ENCODE peak calls at places on chromosomes 16 and 17, in four cellular contexts. A is GM12878, C is HepG2, R is K562. J is an unnamed sample.
A peak's percentile ranks its signal among the peaks of the same experiment; 100 is the strongest.

GRCh38 chr16:56741399-56741798 is 11.5 kb downstream of the NUP93 start:
- DNase-seq in A (no peak), C (no peak), R (no peak), J (no peak)

GRCh38 chr17:49260011-49260921 is 29.7 kb upstream of the PHOSPHO1 start:
- DNase-seq in C (peak; percentile 35), R (peak; percentile 39), A (no peak), J (peak; percentile 67)

GRCh38 chr17:77725851-77726250 is 232.7 kb upstream of the TNRC6C start:
- DNase-seq in R (no peak), C (no peak), A (no peak), J (no peak)

GRCh38 chr17:2239882-2240430 is 63.6 kb downstream of the SMG6 start:
- DNase-seq in A (peak; percentile 85), C (no peak), R (peak; percentile 20), J (no peak)

GRCh38 chr16:86653289-86654006 is 75.1 kb downstream of the FOXL1 start:
- DNase-seq in R (no peak), C (no peak), A (no peak), J (no peak)

GRCh38 chr17:65786479-65786878 is 225.0 kb upstream of the AXIN2 start:
- DNase-seq in C (peak; percentile 30), R (no peak), A (no peak), J (no peak)

GRCh38 chr17:2107506-2107905 is 52.6 kb downstream of the HIC1 start:
- DNase-seq in C (no peak), R (no peak), A (no peak), J (no peak)

GRCh38 chr16:27313422-27314160 is at the start of gene IL4R:
- DNase-seq in R (peak; percentile 67), C (peak; percentile 94), A (no peak), J (peak; percentile 42)

GRCh38 chr16:81170824-81171223 is 67.7 kb upstream of the BCO1 start:
- DNase-seq in C (no peak), A (no peak), R (peak; percentile 13), J (no peak)

GRCh38 chr16:2326191-2326590 is 14.3 kb downstream of the ABCA3 start:
- DNase-seq in A (no peak), R (no peak), C (no peak), J (no peak)

GRCh38 chr16:2447920-2448583 is 11.9 kb upstream of the TEDC2 start:
- DNase-seq in C (no peak), A (no peak), R (no peak), J (no peak)

GRCh38 chr17:69448431-69449102 is 34.1 kb downstream of the MAP2K6 start:
- DNase-seq in C (no peak), R (no peak), A (no peak), J (no peak)

GRCh38 chr16:57565461-57565860 is 23.0 kb downstream of the ADGRG5 start:
- DNase-seq in A (no peak), R (no peak), C (no peak), J (no peak)

GRCh38 chr17:64216385-64217248 is 46.4 kb downstream of the TEX2 start:
- DNase-seq in A (peak; percentile 26), R (peak; percentile 74), C (peak; percentile 94), J (no peak)

GRCh38 chr17:60535382-60536279 is 9.6 kb upstream of the APPBP2 start:
- DNase-seq in R (no peak), A (no peak), C (no peak), J (no peak)

GRCh38 chr16:30018731-30019158 is 4.3 kb upstream of the C16orf92 start:
- DNase-seq in A (no peak), C (no peak), R (no peak), J (no peak)

GRCh38 chr16:4664538-4665418 is 28.6 kb upstream of the NUDT16L1 start:
- DNase-seq in C (peak; percentile 75), R (no peak), A (no peak), J (no peak)

GRCh38 chr16:87436225-87437172 is 44.4 kb downstream of the MAP1LC3B start:
- DNase-seq in R (no peak), C (no peak), A (no peak), J (no peak)

GRCh38 chr17:57442914-57443571 is 186.7 kb downstream of the MSI2 start:
- DNase-seq in R (no peak), A (no peak), C (no peak), J (no peak)

GRCh38 chr16:81319221-81319912 is 4.6 kb downstream of the GAN start:
- DNase-seq in C (no peak), R (peak; percentile 73), A (no peak), J (no peak)

GRCh38 chr16:81415757-81416156 is 28.9 kb upstream of the CMIP start:
- DNase-seq in A (no peak), R (no peak), C (no peak), J (no peak)

GRCh38 chr16:53754938-53755910 is 51.3 kb downstream of the FTO start:
- DNase-seq in C (no peak), A (no peak), R (peak; percentile 58), J (no peak)

GRCh38 chr17:31596382-31597323 is 205.2 kb downstream of the RAB11FIP4 start:
- DNase-seq in C (peak; percentile 44), A (peak; percentile 70), R (no peak), J (no peak)

GRCh38 chr17:76091526-76092285 is 11.9 kb downstream of the EXOC7 start:
- DNase-seq in R (no peak), A (no peak), C (no peak), J (no peak)

GRCh38 chr17:21551081-21551881 is 141.0 kb upstream of the KCNJ18 start:
- DNase-seq in R (peak; percentile 67), A (no peak), C (peak; percentile 62), J (peak; percentile 91)

GRCh38 chr16:87583453-87584131 is 18.7 kb upstream of the JPH3 start:
- DNase-seq in C (no peak), R (no peak), A (no peak), J (no peak)

GRCh38 chr16:86789621-86790051 is 211.3 kb downstream of the FOXL1 start:
- DNase-seq in C (no peak), R (no peak), A (no peak), J (no peak)

GRCh38 chr17:78144146-78144719 is 2.0 kb upstream of the C17orf99 start:
- DNase-seq in R (peak; percentile 92), A (no peak), C (no peak), J (no peak)

GRCh38 chr17:79997004-79997673 is 38.5 kb downstream of the TBC1D16 start:
- DNase-seq in A (peak; percentile 45), C (no peak), R (no peak), J (no peak)

GRCh38 chr17:48439072-48439471 is 9.1 kb upstream of the SKAP1 start:
- DNase-seq in C (no peak), A (no peak), R (no peak), J (no peak)

GRCh38 chr17:1055751-1056645 is 59.1 kb downstream of the TIMM22 start:
- DNase-seq in C (peak; percentile 47), R (peak; percentile 71), A (no peak), J (peak; percentile 86)
- TF ChIP-seq FOXM1 in C (no peak), R (no peak), A (no peak), J (no peak)

GRCh38 chr17:82334204-82334621 is 647 bp upstream of the SECTM1 start:
- DNase-seq in C (no peak), A (no peak), R (no peak), J (no peak)
- TF ChIP-seq SP1 in C (no peak), A (no peak), R (no peak), J (no peak)

DNA sequence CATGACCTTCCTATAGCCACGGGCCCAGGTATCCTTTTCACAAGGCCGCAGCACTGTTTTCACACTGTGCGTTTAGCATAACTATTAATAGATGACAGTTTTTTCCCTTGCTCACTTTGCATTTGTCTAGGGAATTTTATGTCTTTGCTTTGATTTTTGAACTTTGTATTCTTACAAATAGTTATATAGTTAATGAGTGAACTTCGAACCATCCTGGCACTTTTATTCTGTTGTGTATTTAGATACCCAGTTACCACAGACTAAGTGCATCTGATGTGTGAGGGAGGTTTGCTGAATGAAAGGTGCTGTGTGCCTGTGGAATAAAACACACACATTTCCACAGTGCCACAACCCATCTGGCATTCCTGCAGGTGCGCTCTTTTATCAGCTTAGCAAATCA is 37.4 kb downstream of the USP10 start:
- DNase-seq in A (no peak), R (no peak), C (no peak), J (no peak)
- TF ChIP-seq FOXM1 in A (no peak), R (no peak), C (no peak), J (no peak)

DNA sequence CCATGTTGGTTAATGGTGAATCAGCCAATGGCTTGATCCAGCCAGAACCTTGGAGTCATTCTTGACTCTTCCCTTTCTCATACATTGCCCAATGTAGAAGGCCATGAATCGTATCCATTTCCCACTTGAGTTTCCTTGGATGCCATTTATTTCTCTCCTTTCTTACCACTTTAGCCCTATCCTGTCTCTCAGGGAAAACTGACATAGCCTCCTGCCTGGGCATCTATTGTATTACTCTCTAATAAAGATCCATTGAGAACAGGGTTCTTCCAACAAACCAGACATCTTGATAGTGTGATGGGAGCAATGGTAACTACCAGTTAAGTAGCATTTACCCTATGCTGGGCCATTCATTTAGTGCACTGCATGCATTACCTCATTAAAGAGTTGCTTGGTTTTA is 104.2 kb upstream of the CDH11 start:
- DNase-seq in R (no peak), C (no peak), A (no peak), J (no peak)
- TF ChIP-seq SP1 in R (no peak), C (no peak), A (no peak), J (no peak)

GRCh38 chr17:50689251-50689650 is 18.5 kb downstream of the ANKRD40 start:
- DNase-seq in C (no peak), R (no peak), A (no peak), J (no peak)
- TF ChIP-seq FOXM1 in C (no peak), R (no peak), A (no peak), J (no peak)

GRCh38 chr17:70961341-70961740 is 792.0 kb downstream of the KCNJ2 start:
- DNase-seq in A (no peak), C (no peak), R (no peak), J (no peak)

GRCh38 chr17:70955441-70955840 is 786.1 kb downstream of the KCNJ2 start:
- DNase-seq in A (no peak), R (no peak), C (no peak), J (no peak)

GRCh38 chr17:70956731-70957130 is 787.4 kb downstream of the KCNJ2 start:
- DNase-seq in R (no peak), C (no peak), A (no peak), J (no peak)
- TF ChIP-seq SP1 in R (no peak), C (no peak), A (no peak), J (no peak)

DNA sequence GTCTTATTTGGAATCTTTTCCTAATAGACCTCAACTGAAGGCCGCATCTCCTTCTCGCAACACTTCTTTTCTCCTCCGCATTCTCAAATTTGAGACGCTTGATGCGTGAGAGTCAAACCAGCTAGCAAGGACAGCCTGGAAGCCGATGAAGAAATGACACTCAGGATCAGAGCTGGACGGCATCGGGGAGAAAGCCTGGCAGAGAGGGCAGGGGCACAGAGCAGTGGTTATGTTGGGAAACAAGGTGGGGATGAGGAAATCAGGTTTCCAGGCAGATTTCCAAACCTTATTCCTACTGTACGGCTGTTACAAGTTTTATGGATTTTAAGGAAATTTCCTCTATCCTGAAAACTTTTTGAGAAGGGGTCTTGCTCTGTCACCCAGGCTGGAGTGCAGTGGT is 164.6 kb upstream of the RPH3AL start:
- DNase-seq in C (no peak), R (no peak), A (no peak), J (no peak)
- TF ChIP-seq FOXM1 in C (no peak), R (no peak), A (no peak), J (no peak)

J was measured in HEK293T.